ENCODE peak calls at places on chromosome X, in five cellular contexts. A, Q, K, O and C are unnamed samples.

GRCh38 chrX:41317487-41318208 is 16.3 kb upstream of the DDX3X start:
- DNase-seq in Q (no peak), K (no peak), O (no peak), A (no peak), C (no peak)

GRCh38 chrX:9293051-9293496 is 171.8 kb upstream of the TBL1X start:
- DNase-seq in O (no peak), Q (peak; percentile 65), K (no peak), A (no peak), C (no peak)

GRCh38 chrX:15619053-15619772 is 18.5 kb upstream of the ACE2 start:
- DNase-seq in O (no peak), K (no peak), Q (no peak), A (no peak), C (no peak)

GRCh38 chrX:100864967-100865366 is 9.2 kb downstream of the NOX1 start:
- DNase-seq in O (no peak), A (peak; percentile 69), Q (no peak), K (no peak), C (no peak)

GRCh38 chrX:36898301-36898700 is 109.9 kb upstream of the FAM47C start:
- DNase-seq in Q (peak; percentile 3), A (peak; percentile 1), O (no peak), K (no peak), C (peak; percentile 5)

GRCh38 chrX:45422216-45422925 is 221.7 kb upstream of the DIPK2B start:
- DNase-seq in K (no peak), O (no peak), A (no peak), Q (no peak), C (no peak)

GRCh38 chrX:129790146-129790545 is 10.4 kb downstream of the SASH3 start:
- DNase-seq in Q (no peak), O (no peak), A (no peak), K (no peak), C (no peak)

GRCh38 chrX:128807367-128807766 is 715.9 kb downstream of the SMARCA1 start:
- DNase-seq in Q (no peak), A (no peak), O (no peak), K (no peak), C (no peak)

GRCh38 chrX:87337267-87337666 is 180.3 kb upstream of the KLHL4 start:
- DNase-seq in A (no peak), Q (no peak), O (no peak), K (no peak), C (no peak)

DNA sequence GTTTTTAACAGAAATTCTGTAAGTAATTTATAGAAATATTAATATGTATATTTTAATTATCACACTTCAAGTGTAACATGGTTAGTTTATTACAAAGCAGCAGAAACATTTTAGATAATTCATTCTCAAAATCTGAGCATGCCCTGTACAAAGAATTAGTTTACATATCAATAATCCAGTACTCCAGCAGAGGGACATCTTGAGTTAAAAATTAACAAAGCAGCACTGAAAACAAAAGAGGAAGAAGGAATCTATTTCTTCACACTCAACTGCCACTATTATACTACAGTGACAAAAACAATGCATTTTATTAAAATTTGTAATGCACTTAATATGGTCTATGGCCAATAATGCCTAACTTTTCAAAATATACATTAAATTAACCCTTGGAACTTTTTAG is 179.1 kb upstream of the KLHL4 start:
- DNase-seq in O (no peak), K (peak; percentile 3), Q (no peak), A (peak; percentile 50), C (peak; percentile 7)
- TF ChIP-seq CTCF in O (no peak), K (peak; percentile 19), Q (peak; percentile 56), A (no peak), C (peak; percentile 31)

GRCh38 chrX:125646195-125646594 is 326.5 kb downstream of the TEX13C start:
- DNase-seq in A (no peak), Q (no peak), K (no peak), O (no peak), C (no peak)
- TF ChIP-seq CTCF in A (no peak), Q (peak; percentile 45), K (peak; percentile 27), O (peak; percentile 12), C (peak; percentile 43)

GRCh38 chrX:30935985-30936384 is 46.9 kb upstream of the TAB3 start:
- DNase-seq in Q (peak; percentile 27), K (no peak), A (peak; percentile 6), O (no peak), C (no peak)
- TF ChIP-seq CTCF in Q (peak; percentile 41), K (no peak), A (no peak), O (no peak), C (peak; percentile 10)

DNA sequence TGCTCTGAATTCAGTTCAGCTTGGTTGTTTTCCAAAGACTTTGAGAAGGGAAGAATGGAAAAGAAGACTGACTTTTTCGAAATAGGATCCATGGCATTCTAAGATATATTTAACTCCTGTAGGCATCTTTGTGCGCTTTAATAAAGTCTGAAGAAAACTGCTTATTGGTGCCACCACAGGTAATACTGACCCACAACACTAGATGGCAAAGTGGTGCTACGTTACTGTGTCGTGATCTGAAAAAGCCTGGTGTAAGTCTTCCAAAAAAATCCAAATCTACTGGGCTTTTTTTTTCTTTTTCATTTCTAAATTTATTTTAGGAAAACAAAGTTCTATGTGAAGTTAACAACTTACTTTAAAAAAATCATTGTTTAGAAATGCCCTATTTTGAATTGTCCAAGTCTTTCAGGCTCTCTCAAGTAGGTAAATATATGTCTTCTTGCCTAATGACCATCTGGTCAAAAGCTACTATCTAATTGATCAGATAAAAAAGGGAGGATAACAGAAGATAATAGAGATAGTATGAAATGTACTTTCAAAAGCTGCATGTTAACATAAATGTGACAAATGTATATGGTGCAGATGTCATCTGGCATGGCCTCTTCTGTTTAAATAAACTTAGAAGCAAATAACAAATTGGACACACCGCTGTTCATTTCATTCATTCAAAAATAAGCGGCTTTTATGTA is 47.0 kb upstream of the MID1IP1 start:
- DNase-seq in Q (peak; percentile 47), A (peak; percentile 62), K (peak; percentile 13), O (peak; percentile 15), C (peak; percentile 22)
- TF ChIP-seq CTCF in Q (peak; percentile 75), A (peak; percentile 33), K (peak; percentile 46), O (peak; percentile 61), C (peak; percentile 64)

GRCh38 chrX:153412746-153413720 is 1.8 kb downstream of the ZFP92 start:
- DNase-seq in Q (peak; percentile 48), K (no peak), A (no peak), O (no peak), C (no peak)
- TF ChIP-seq CTCF in Q (peak; percentile 24), K (no peak), A (no peak), O (no peak), C (peak; percentile 3)

GRCh38 chrX:7191681-7192110 is 43.7 kb upstream of the PUDP start:
- DNase-seq in Q (no peak), K (no peak), A (no peak), O (peak; percentile 5), C (no peak)
- TF ChIP-seq CTCF in Q (peak; percentile 36), K (no peak), A (no peak), O (peak; percentile 48), C (peak; percentile 30)

GRCh38 chrX:19121898-19122640 is at the start of gene ADGRG2:
- DNase-seq in Q (peak; percentile 71), A (peak; percentile 1), K (peak; percentile 20), O (no peak), C (peak; percentile 28)
- TF ChIP-seq CTCF in Q (no peak), A (no peak), K (no peak), O (no peak), C (no peak)

DNA sequence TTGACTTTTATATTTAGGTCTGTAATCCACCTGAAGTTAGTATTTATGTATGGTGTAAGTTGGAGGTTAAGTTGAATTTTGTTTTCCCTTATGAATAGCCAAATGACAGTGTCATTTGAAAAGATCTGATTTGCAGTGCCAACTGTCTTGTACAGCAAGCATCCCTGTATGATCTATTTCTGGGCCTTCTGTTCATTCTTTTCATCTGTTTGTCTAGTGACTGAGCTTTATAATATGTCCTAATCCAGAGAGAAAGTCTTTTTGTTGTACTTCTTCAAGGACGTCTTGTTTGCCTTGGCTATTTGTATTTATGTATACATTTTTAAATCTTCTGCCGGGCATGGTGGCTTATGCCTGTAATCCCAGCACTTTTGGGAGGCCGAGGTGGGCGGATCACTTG is 39.6 kb downstream of the CDKL5 start:
- DNase-seq in Q (no peak), O (no peak), K (no peak), A (no peak), C (no peak)
- TF ChIP-seq CTCF in Q (no peak), O (no peak), K (no peak), A (no peak), C (no peak)